ENCODE peak calls at places on chromosomes 2 and 18, in four cellular contexts. One of them, this sample, is unnamed.

GRCh38 chr2:230998882-230999281 is 3.0 kb downstream of the SPATA3 start:
- DNase-seq in SJSA1: no peak
- DNase-seq in kidney: no peak
- DNase-seq in ovary: no peak
- DNase-seq in this sample: no peak

GRCh38 chr2:105803773-105804172 is 59.1 kb downstream of the NCK2 start:
- DNase-seq in SJSA1: no peak
- DNase-seq in kidney: no peak
- DNase-seq in ovary: no peak
- DNase-seq in this sample: no peak

GRCh38 chr2:44941551-44942234 is at the start of gene SIX3:
- DNase-seq in SJSA1: no peak
- DNase-seq in kidney: peak; percentile 67
- DNase-seq in ovary: no peak
- DNase-seq in this sample: no peak

GRCh38 chr2:190837991-190838390 is 42.6 kb upstream of the GLS start:
- DNase-seq in SJSA1: no peak
- DNase-seq in kidney: no peak
- DNase-seq in ovary: no peak
- DNase-seq in this sample: no peak

GRCh38 chr2:129754431-129754830 is 225.0 kb upstream of the RAB6C start:
- DNase-seq in SJSA1: peak; percentile 33
- DNase-seq in kidney: no peak
- DNase-seq in ovary: no peak
- DNase-seq in this sample: no peak

GRCh38 chr2:157052685-157053224 is 204.8 kb upstream of the GALNT5 start:
- DNase-seq in SJSA1: peak; percentile 43
- DNase-seq in kidney: no peak
- DNase-seq in ovary: no peak
- DNase-seq in this sample: no peak

GRCh38 chr2:119721904-119722303 is 37.8 kb upstream of the PTPN4 start:
- DNase-seq in SJSA1: no peak
- DNase-seq in kidney: no peak
- DNase-seq in ovary: no peak
- DNase-seq in this sample: no peak

GRCh38 chr2:113111121-113111520 is 16.3 kb upstream of the IL1RN start:
- DNase-seq in SJSA1: no peak
- DNase-seq in kidney: no peak
- DNase-seq in ovary: no peak
- DNase-seq in this sample: no peak

GRCh38 chr2:165793161-165793778 is 777 bp downstream of the GALNT3 start:
- DNase-seq in SJSA1: no peak
- DNase-seq in kidney: no peak
- DNase-seq in ovary: peak; percentile 40
- DNase-seq in this sample: no peak

GRCh38 chr18:78208052-78208451 is 771.6 kb upstream of the SALL3 start:
- DNase-seq in SJSA1: no peak
- DNase-seq in kidney: no peak
- DNase-seq in ovary: no peak
- DNase-seq in this sample: no peak

GRCh38 chr2:201120500-201120899 is 4.5 kb downstream of the CFLAR start:
- DNase-seq in SJSA1: no peak
- DNase-seq in kidney: no peak
- DNase-seq in ovary: no peak
- DNase-seq in this sample: no peak

GRCh38 chr2:12738112-12738485 is 21.4 kb downstream of the TRIB2 start:
- DNase-seq in SJSA1: no peak
- DNase-seq in kidney: no peak
- DNase-seq in ovary: no peak
- DNase-seq in this sample: no peak

GRCh38 chr2:124973396-124973795 is 948.3 kb downstream of the CNTNAP5 start:
- DNase-seq in SJSA1: no peak
- DNase-seq in kidney: no peak
- DNase-seq in ovary: no peak
- DNase-seq in this sample: no peak

GRCh38 chr2:124975224-124975623 is 950.1 kb downstream of the CNTNAP5 start:
- DNase-seq in SJSA1: no peak
- DNase-seq in kidney: no peak
- DNase-seq in ovary: no peak
- DNase-seq in this sample: no peak

GRCh38 chr2:124970065-124970464 is 945.0 kb downstream of the CNTNAP5 start:
- DNase-seq in SJSA1: no peak
- DNase-seq in kidney: no peak
- DNase-seq in ovary: no peak
- DNase-seq in this sample: no peak

GRCh38 chr2:124978597-124978996 is 953.5 kb downstream of the CNTNAP5 start:
- DNase-seq in SJSA1: no peak
- DNase-seq in kidney: no peak
- DNase-seq in ovary: no peak
- DNase-seq in this sample: no peak

GRCh38 chr2:124975658-124976057 is 950.6 kb downstream of the CNTNAP5 start:
- DNase-seq in SJSA1: no peak
- DNase-seq in kidney: no peak
- DNase-seq in ovary: no peak
- DNase-seq in this sample: no peak
- H3K27ac ChIP-seq in SJSA1: no peak overlapping the region
- H3K27ac ChIP-seq in kidney: no peak overlapping the region
- H3K27ac ChIP-seq in ovary: no peak overlapping the region
- H3K27ac ChIP-seq in this sample: no peak overlapping the region

GRCh38 chr2:10036095-10036879 is 7.1 kb upstream of the KLF11 start:
- DNase-seq in SJSA1: peak; percentile 85
- DNase-seq in kidney: peak; percentile 92
- DNase-seq in ovary: peak; percentile 69
- DNase-seq in this sample: no peak
- H3K27ac ChIP-seq in SJSA1: peak overlapping the region; percentile 12
- H3K27ac ChIP-seq in kidney: peak overlapping the region; percentile 90
- H3K27ac ChIP-seq in ovary: no peak overlapping the region
- H3K27ac ChIP-seq in this sample: peak overlapping the region; percentile 70

GRCh38 chr2:241931084-241931975 is 61.8 kb downstream of the RTP5 start:
- DNase-seq in SJSA1: no peak
- DNase-seq in kidney: no peak
- DNase-seq in ovary: no peak
- DNase-seq in this sample: no peak

GRCh38 chr2:241933175-241933911 is 63.8 kb downstream of the RTP5 start:
- DNase-seq in SJSA1: no peak
- DNase-seq in kidney: no peak
- DNase-seq in ovary: peak; percentile 66
- DNase-seq in this sample: no peak

GRCh38 chr2:241931976-241932894 is 62.7 kb downstream of the RTP5 start:
- DNase-seq in SJSA1: no peak
- DNase-seq in kidney: no peak
- DNase-seq in ovary: peak; percentile 36
- DNase-seq in this sample: no peak

GRCh38 chr2:241935314-241935713 is 65.8 kb downstream of the RTP5 start:
- DNase-seq in SJSA1: no peak
- DNase-seq in kidney: no peak
- DNase-seq in ovary: no peak
- DNase-seq in this sample: no peak

GRCh38 chr2:241932895-241933174 is 63.3 kb downstream of the RTP5 start:
- DNase-seq in SJSA1: no peak
- DNase-seq in kidney: no peak
- DNase-seq in ovary: peak; percentile 63
- DNase-seq in this sample: no peak
- H3K27ac ChIP-seq in SJSA1: no peak overlapping the region
- H3K27ac ChIP-seq in kidney: no peak overlapping the region
- H3K27ac ChIP-seq in ovary: peak overlapping the region; percentile 50
- H3K27ac ChIP-seq in this sample: peak overlapping the region; percentile 84

DNA sequence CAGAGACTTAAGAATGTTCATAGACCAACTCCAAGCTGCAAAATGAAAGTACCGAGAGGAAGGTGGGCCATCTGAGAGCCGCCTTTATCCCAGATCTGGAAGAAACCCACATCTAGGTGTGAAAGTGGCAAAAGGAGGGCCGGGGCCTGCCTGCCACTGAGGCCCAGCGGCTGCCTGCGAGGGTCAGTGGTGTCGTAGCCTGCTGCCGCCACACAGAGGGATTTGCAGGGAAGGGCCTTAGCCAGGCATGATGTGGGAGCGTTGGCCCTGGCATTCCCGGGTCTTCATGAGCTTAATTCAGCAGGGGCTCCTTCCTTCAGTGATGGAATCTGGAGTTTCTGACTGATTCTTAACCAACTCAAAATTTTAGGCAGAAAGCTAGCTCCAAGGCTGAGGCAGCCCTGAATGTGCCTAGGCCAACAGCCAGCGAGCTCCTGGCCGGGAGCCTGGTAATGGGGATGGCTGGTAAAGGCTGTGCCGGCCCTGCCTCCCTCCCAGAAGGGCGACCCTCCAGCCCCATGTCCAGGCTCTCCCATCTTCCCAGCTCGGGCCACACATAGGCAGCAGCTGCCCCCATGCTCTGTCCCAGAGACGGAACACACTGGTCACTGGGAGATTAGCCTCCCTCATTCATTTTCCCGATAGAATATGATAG is 230.1 kb downstream of the AGAP1 start:
- DNase-seq in SJSA1: no peak
- DNase-seq in kidney: no peak
- DNase-seq in ovary: no peak
- DNase-seq in this sample: no peak
- H3K27ac ChIP-seq in SJSA1: no peak overlapping the region
- H3K27ac ChIP-seq in kidney: no peak overlapping the region
- H3K27ac ChIP-seq in ovary: no peak overlapping the region
- H3K27ac ChIP-seq in this sample: peak overlapping the region; percentile 69

DNA sequence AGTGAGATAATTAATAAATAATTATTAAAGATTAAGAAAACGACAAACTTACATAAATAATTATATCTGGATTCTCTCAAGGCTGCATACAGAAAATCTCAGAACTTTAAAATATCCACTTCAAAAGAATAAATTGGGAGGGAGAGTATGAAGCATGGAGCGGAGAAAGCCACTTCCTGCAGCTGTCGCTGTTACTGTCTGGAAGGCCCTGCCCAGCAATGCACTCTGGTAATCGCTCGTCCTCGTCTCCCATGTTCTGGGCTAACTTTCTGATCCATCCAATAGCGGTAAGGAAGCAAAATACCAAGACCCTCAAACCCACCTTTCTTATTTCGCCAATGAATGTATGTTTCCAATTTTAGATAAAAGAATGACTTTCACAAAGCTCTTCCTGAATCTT is 26.7 kb downstream of the CYRIA start:
- DNase-seq in SJSA1: no peak
- DNase-seq in kidney: no peak
- DNase-seq in ovary: no peak
- DNase-seq in this sample: no peak
- H3K27ac ChIP-seq in SJSA1: no peak overlapping the region
- H3K27ac ChIP-seq in kidney: no peak overlapping the region
- H3K27ac ChIP-seq in ovary: no peak overlapping the region
- H3K27ac ChIP-seq in this sample: no peak overlapping the region